ENCODE peak calls at places on chromosomes 2 and 18, in eight cellular contexts. E is heart right ventricle; B is retinal pigment epithelial cell; Q is stomach; M is fibroblast of mammary gland; A is GM04504; R is stimulated activated CD4-positive, alpha-beta T cell treated with anti-CD3 and anti-CD28 coated beads, Interleukin-2, amount 100 ng/mL, for 48 hours; J is NCI-H2081. P is an unnamed sample.

GRCh38 chr2:183927367-183928355 is 670.7 kb upstream of the ZNF804A start:
- DNase-seq in E (no peak), B (no peak), Q (no peak), M (peak; percentile 80), A (no peak), R (no peak), J (no peak), P (no peak)

GRCh38 chr18:54848121-54848520 is 19.8 kb downstream of the RAB27B start:
- DNase-seq in E (no peak), B (no peak), Q (no peak), M (no peak), A (no peak), R (no peak), J (no peak), P (no peak)

GRCh38 chr2:241386519-241386918 is 30.4 kb downstream of the FARP2 start:
- DNase-seq in E (no peak), B (no peak), Q (no peak), M (no peak), A (no peak), R (no peak), J (no peak), P (peak; percentile 45)

GRCh38 chr18:23307567-23308295 is 145.4 kb upstream of the RIOK3 start:
- DNase-seq in E (no peak), B (no peak), Q (no peak), M (peak; percentile 73), A (no peak), R (no peak), J (no peak), P (peak; percentile 17)

GRCh38 chr2:25979006-25979405 is 3.3 kb downstream of the KIF3C start:
- DNase-seq in E (no peak), B (no peak), Q (no peak), M (peak; percentile 21), A (no peak), R (no peak), J (no peak), P (no peak)

GRCh38 chr2:11579867-11580659 is 46.2 kb downstream of the GREB1 start:
- DNase-seq in E (no peak), B (no peak), Q (no peak), M (no peak), A (no peak), R (no peak), J (no peak), P (no peak)

GRCh38 chr2:150109028-150109427 is 378.4 kb downstream of the RND3 start:
- DNase-seq in E (no peak), B (no peak), Q (no peak), M (no peak), A (no peak), R (no peak), J (no peak), P (no peak)

GRCh38 chr2:160087854-160088745 is 25.7 kb upstream of the PLA2R1 start:
- DNase-seq in E (no peak), B (no peak), Q (no peak), M (peak; percentile 42), A (no peak), R (peak; percentile 14), J (no peak), P (no peak)

GRCh38 chr18:12336887-12337286 is 28.8 kb downstream of the TUBB6 start:
- DNase-seq in E (no peak), B (no peak), Q (no peak), M (peak; percentile 63), A (peak; percentile 21), R (no peak), J (no peak), P (no peak)

GRCh38 chr2:143819190-143819735 is 690.0 kb downstream of the ARHGAP15 start:
- DNase-seq in E (no peak), B (no peak), Q (no peak), M (peak; percentile 45), A (no peak), R (no peak), J (no peak), P (no peak)

GRCh38 chr2:95024960-95025405 is 525 bp upstream of the MAL start:
- DNase-seq in E (no peak), B (no peak), Q (no peak), M (no peak), A (no peak), R (no peak), J (no peak), P (no peak)

GRCh38 chr2:238573916-238574315 is 147.2 kb downstream of the ASB1 start:
- DNase-seq in E (no peak), B (no peak), Q (no peak), M (no peak), A (no peak), R (no peak), J (no peak), P (no peak)

GRCh38 chr2:26587966-26588365 is 53.2 kb downstream of the CIB4 start:
- DNase-seq in E (no peak), B (no peak), Q (no peak), M (no peak), A (no peak), R (no peak), J (peak; percentile 35), P (no peak)

GRCh38 chr2:44324971-44325426 is 36.3 kb downstream of the PREPL start:
- DNase-seq in E (peak; percentile 28), B (peak; percentile 27), Q (no peak), M (peak; percentile 59), A (peak; percentile 36), R (no peak), J (no peak), P (no peak)

GRCh38 chr18:74652392-74652988 is 54.8 kb downstream of the ZNF407 start:
- DNase-seq in E (no peak), B (peak; percentile 5), Q (no peak), M (peak; percentile 64), A (peak; percentile 17), R (no peak), J (peak; percentile 61), P (no peak)

GRCh38 chr2:14982790-14983189 is 350.3 kb downstream of the LRATD1 start:
- DNase-seq in E (no peak), B (no peak), Q (no peak), M (no peak), A (no peak), R (no peak), J (no peak), P (no peak)

GRCh38 chr18:8741524-8741923 is 36.2 kb downstream of the MTCL1 start:
- DNase-seq in E (no peak), B (no peak), Q (no peak), M (no peak), A (no peak), R (no peak), J (no peak), P (no peak)

GRCh38 chr18:46212398-46212797 is 108.2 kb downstream of the HAUS1 start:
- DNase-seq in E (no peak), B (no peak), Q (no peak), M (no peak), A (no peak), R (no peak), J (no peak), P (no peak)

GRCh38 chr2:224098473-224098872 is 59.4 kb upstream of the SERPINE2 start:
- DNase-seq in E (peak; percentile 69), B (no peak), Q (no peak), M (peak; percentile 48), A (no peak), R (no peak), J (no peak), P (no peak)

P was measured in CMK.